ENCODE peak calls at places on chromosomes 3 and 15, in seven cellular contexts. G, H, I, A, R, L and Q are unnamed samples.
A peak's percentile ranks its signal among the peaks of the same experiment; 100 is the strongest.

GRCh38 chr3:123533554-123534159 is 51.2 kb downstream of the HACD2 start:
- DNase-seq in G (no peak), H (no peak), I (no peak), A (no peak), R (no peak), L (no peak), Q (no peak)

GRCh38 chr15:76337047-76337738 is 620 bp downstream of the ISL2 start:
- DNase-seq in G (peak; percentile 81), H (no peak), I (no peak), A (peak; percentile 19), R (no peak), L (peak; percentile 41), Q (no peak)

GRCh38 chr3:97510795-97511194 is 253.8 kb upstream of the ARL6 start:
- DNase-seq in G (no peak), H (no peak), I (no peak), A (peak; percentile 16), R (no peak), L (no peak), Q (no peak)

GRCh38 chr3:148727242-148727641 is 29.5 kb downstream of the AGTR1 start:
- DNase-seq in G (peak; percentile 0), H (no peak), I (no peak), A (peak; percentile 18), R (no peak), L (peak; percentile 62), Q (no peak)

GRCh38 chr3:93991286-93992030 is 11.5 kb downstream of the ARL13B start:
- DNase-seq in G (no peak), H (no peak), I (no peak), A (no peak), R (no peak), L (no peak), Q (no peak)

GRCh38 chr3:45572755-45573154 is 21.8 kb upstream of the LIMD1 start:
- DNase-seq in G (no peak), H (no peak), I (no peak), A (no peak), R (peak; percentile 4), L (no peak), Q (no peak)

GRCh38 chr3:107911337-107912000 is 179.4 kb downstream of the CD47 start:
- DNase-seq in G (no peak), H (no peak), I (no peak), A (no peak), R (no peak), L (no peak), Q (no peak)

GRCh38 chr3:73365756-73366397 is 258.9 kb downstream of the PDZRN3 start:
- DNase-seq in G (no peak), H (peak; percentile 73), I (no peak), A (peak; percentile 52), R (peak; percentile 94), L (no peak), Q (no peak)

GRCh38 chr3:151841801-151842200 is 27.9 kb downstream of the AADAC start:
- DNase-seq in G (no peak), H (no peak), I (no peak), A (no peak), R (no peak), L (no peak), Q (no peak)

GRCh38 chr3:151839313-151839631 is 25.4 kb downstream of the AADAC start:
- DNase-seq in G (no peak), H (no peak), I (no peak), A (no peak), R (no peak), L (no peak), Q (no peak)

GRCh38 chr3:151837057-151837456 is 23.1 kb downstream of the AADAC start:
- DNase-seq in G (peak; percentile 88), H (no peak), I (no peak), A (no peak), R (no peak), L (peak; percentile 97), Q (no peak)

GRCh38 chr3:151835751-151836550 is 22.0 kb downstream of the AADAC start:
- DNase-seq in G (no peak), H (no peak), I (no peak), A (no peak), R (no peak), L (peak; percentile 41), Q (no peak)

DNA sequence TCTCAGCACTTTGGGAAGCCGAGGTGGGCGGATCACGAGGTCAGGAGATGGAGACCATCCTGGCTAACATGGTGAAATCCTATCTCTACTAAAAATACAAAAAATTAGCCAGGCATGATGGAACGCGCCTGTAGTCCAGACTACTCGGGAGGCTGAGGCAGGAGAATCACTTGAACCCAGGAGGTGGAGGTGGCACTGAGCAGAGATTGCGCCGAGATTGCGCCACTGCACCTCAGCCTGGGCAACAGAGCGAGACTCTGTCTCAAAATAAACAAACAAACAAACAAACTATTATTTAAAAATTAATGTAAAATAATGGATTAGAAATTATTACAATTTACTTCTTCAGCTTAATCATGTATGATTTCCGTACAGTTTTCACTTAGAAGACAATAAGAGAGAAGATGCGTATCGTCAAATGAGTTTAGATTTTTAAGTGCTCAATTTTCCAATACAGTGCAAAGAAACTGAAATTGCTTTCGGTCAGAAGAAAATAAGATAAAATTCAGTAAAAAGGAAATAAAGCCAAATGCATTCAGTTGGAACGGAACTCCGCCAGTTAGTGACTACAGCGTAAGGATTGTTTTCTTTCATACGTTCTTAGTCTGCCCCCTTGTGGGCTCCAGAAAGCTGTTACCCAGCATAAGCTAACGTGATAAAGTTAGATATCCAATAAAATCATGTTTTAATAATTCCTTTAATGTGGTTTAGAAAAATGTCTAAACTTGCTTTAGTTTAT is 24.8 kb downstream of the AADAC start:
- DNase-seq in G (peak; percentile 85), H (peak; percentile 53), I (no peak), A (peak; percentile 43), R (peak; percentile 66), L (peak; percentile 89), Q (no peak)
- TF ChIP-seq EP300 in G (no peak), H (no peak), I (no peak), A (no peak), R (no peak), L (no peak), Q (no peak)

GRCh38 chr15:55284461-55284860 is 5.2 kb downstream of the RAB27A start:
- DNase-seq in G (peak; percentile 45), H (no peak), I (no peak), A (no peak), R (no peak), L (no peak), Q (no peak)

GRCh38 chr15:55288006-55288717 is 1.5 kb downstream of the RAB27A start:
- DNase-seq in G (no peak), H (no peak), I (no peak), A (no peak), R (no peak), L (no peak), Q (no peak)

GRCh38 chr15:55290361-55291057 is 896 bp upstream of the RAB27A start:
- DNase-seq in G (peak; percentile 91), H (peak; percentile 81), I (peak; percentile 93), A (peak; percentile 88), R (peak; percentile 92), L (peak; percentile 81), Q (peak; percentile 90)

GRCh38 chr15:55289011-55289572 is 521 bp downstream of the RAB27A start:
- DNase-seq in G (peak; percentile 72), H (no peak), I (peak; percentile 29), A (peak; percentile 31), R (peak; percentile 72), L (peak; percentile 19), Q (peak; percentile 67)

DNA sequence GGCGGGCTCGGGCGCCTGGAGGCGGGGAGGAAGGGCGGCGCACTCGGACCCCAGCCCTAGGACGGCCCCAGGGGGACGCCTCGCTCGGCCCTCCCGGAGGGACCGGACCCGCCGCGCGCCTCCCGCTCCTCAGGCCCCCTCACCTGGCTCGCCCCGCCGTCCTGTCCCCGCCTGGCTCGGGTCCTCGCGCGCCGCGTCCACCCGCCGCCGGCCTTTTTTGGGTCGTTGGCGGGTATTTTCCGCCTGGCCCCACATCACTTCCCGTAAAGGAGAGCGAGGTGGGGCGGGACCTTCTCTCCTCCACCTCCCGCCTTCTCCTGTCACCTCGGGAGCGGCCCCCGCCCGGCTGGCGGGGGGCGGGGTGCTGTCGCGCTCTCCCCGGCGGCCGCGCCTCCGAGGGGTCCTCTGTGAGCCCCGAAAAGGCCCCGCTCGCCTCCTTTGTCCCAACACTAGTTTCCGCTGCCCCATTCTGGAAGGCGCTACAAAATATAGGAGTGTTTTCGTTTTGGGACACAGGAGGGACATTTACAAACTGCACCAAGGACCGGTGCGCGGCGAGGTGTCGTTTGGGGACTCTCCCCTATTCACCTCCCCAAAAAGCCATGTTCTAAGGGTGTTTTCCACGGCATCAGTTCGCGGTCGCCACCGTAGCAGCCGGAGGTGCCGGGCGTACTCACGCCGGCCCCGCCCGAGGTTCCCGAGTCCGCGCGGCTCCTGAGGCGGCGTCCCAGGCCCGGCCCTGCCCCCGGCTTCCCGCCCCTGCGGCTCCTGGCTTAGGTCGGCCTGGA is at the start of gene RAB27A:
- DNase-seq in G (peak; percentile 87), H (peak; percentile 64), I (peak; percentile 94), A (peak; percentile 84), R (peak; percentile 85), L (peak; percentile 77), Q (peak; percentile 84)
- TF ChIP-seq EP300 in G (no peak), H (no peak), I (peak; percentile 66), A (peak; percentile 13), R (no peak), L (no peak), Q (no peak)

GRCh38 chr15:85785887-85786777 is 8.6 kb downstream of the KLHL25 start:
- DNase-seq in G (no peak), H (no peak), I (no peak), A (peak; percentile 66), R (no peak), L (peak; percentile 31), Q (no peak)

GRCh38 chr15:85789496-85789875 is 5.2 kb downstream of the KLHL25 start:
- DNase-seq in G (no peak), H (no peak), I (no peak), A (no peak), R (no peak), L (no peak), Q (no peak)

GRCh38 chr15:85792102-85792731 is 2.5 kb downstream of the KLHL25 start:
- DNase-seq in G (no peak), H (no peak), I (no peak), A (no peak), R (no peak), L (no peak), Q (no peak)

GRCh38 chr15:85786778-85787114 is 8.0 kb downstream of the KLHL25 start:
- DNase-seq in G (no peak), H (no peak), I (no peak), A (no peak), R (no peak), L (no peak), Q (no peak)

DNA sequence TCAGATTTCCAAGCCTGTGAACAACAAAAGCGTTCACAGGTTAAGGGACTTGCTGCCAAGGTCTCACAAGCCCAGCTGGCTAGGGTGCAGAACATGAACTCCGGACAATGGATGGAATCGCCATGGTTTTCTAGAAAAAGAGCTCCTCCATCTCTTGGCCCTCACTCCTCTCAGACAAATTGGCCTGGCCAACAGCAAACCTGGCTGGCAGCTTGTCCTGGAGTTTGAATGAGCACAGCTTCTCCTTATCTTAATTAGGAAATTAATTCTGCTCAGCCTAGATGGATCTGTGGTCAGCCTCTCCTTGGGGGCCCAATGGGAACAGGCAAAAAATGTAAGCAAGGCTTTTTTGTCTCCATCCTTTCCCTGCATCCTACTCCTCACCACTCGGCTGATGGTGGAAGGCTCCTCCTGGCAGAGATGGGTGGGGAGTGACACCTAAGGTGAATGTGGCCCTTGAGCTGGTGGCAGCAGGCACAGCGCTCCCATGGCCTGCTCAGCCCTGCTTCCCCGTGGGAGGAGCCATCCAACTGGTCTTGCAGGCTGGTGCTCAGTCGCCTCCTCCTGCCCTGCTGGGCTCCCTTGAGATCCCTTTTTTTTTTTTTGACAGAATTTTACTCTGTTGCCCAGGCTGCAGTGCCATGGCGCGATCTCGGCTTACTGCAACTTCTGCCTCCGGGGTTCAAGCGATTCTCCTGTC is 5.8 kb downstream of the KLHL25 start:
- DNase-seq in G (no peak), H (no peak), I (no peak), A (peak; percentile 73), R (no peak), L (no peak), Q (no peak)
- TF ChIP-seq EP300 in G (no peak), H (no peak), I (no peak), A (no peak), R (no peak), L (no peak), Q (no peak)

GRCh38 chr3:171620825-171621434 is 160.7 kb upstream of the TNIK start:
- DNase-seq in G (peak; percentile 16), H (no peak), I (no peak), A (no peak), R (no peak), L (no peak), Q (no peak)
- TF ChIP-seq EP300 in G (no peak), H (no peak), I (no peak), A (no peak), R (no peak), L (no peak), Q (no peak)